ENCODE peak calls at places on chromosomes 12 and 14, in ten cellular contexts. M, Z, U, X, J, P, W, G, E and F are unnamed samples.

GRCh38 chr14:104399432-104400155 is 180.0 kb upstream of the C14orf180 start:
- DNase-seq in G (no peak), E (peak), Z (peak), U (no peak), W (no peak), P (no peak), J (no peak), X (no peak), M (no peak), F (no peak)

GRCh38 chr14:94571395-94571794 is 9.8 kb upstream of the SERPINA5 start:
- DNase-seq in U (no peak), P (no peak), X (peak), M (no peak), Z (no peak), E (no peak), G (no peak), W (peak), J (no peak), F (peak)

GRCh38 chr12:93514853-93515252 is 47.5 kb downstream of the MRPL42 start:
- DNase-seq in J (no peak), E (no peak), U (no peak), W (peak), G (no peak), P (no peak), X (peak), Z (no peak), M (peak), F (no peak)

GRCh38 chr14:24416254-24416931 is 13.1 kb downstream of the CBLN3 start:
- DNase-seq in J (no peak), M (no peak), X (no peak), U (no peak), E (no peak), P (no peak), G (no peak), W (no peak), Z (no peak), F (no peak)

GRCh38 chr14:34043627-34044372 is 92.9 kb upstream of the EGLN3 start:
- DNase-seq in M (no peak), Z (no peak), E (no peak), G (no peak), J (peak), X (no peak), P (peak), U (no peak), W (no peak), F (no peak)

GRCh38 chr12:124264089-124264795 is 30.7 kb upstream of the RFLNA start:
- DNase-seq in P (no peak), E (no peak), G (no peak), U (no peak), Z (no peak), M (no peak), W (no peak), J (no peak), X (no peak), F (no peak)

GRCh38 chr14:100791995-100792394 is 33.9 kb upstream of the MEG3 start:
- DNase-seq in Z (no peak), G (no peak), W (no peak), J (no peak), E (no peak), U (no peak), M (no peak), X (no peak), P (no peak), F (no peak)

GRCh38 chr14:94681300-94682060 is 69.3 kb downstream of the SERPINA3 start:
- DNase-seq in M (peak), G (peak), X (peak), Z (peak), P (no peak), E (peak), U (no peak), W (peak), J (peak), F (peak)

GRCh38 chr12:3041558-3042164 is 35.5 kb upstream of the TSPAN9 start:
- DNase-seq in U (peak), G (peak), P (peak), W (peak), Z (peak), M (peak), X (peak), J (peak), E (peak), F (no peak)

GRCh38 chr12:2191534-2192153 is 138.9 kb downstream of the CACNA1C start:
- DNase-seq in P (no peak), W (no peak), U (no peak), Z (no peak), J (no peak), E (no peak), X (no peak), M (no peak), G (no peak), F (peak)

GRCh38 chr12:55702861-55703260 is 4.8 kb downstream of the ITGA7 start:
- DNase-seq in M (no peak), Z (no peak), X (no peak), E (no peak), U (no peak), J (no peak), P (no peak), W (no peak), G (no peak), F (no peak)

GRCh38 chr12:46214668-46215429 is 54.0 kb downstream of the SLC38A1 start:
- DNase-seq in E (peak), X (no peak), M (no peak), U (no peak), Z (no peak), W (no peak), J (no peak), G (no peak), P (peak), F (no peak)

GRCh38 chr14:69358233-69358963 is 39.7 kb downstream of the ERH start:
- DNase-seq in U (peak), J (no peak), P (peak), G (no peak), E (no peak), W (no peak), X (no peak), M (no peak), Z (no peak), F (no peak)

GRCh38 chr12:116389326-116389725 is 111.8 kb upstream of the MED13L start:
- DNase-seq in U (no peak), W (no peak), M (no peak), E (no peak), X (no peak), G (no peak), Z (no peak), J (no peak), P (no peak), F (no peak)

GRCh38 chr14:71591929-71592328 is 340.3 kb upstream of the RGS6 start:
- DNase-seq in G (no peak), W (peak), Z (no peak), M (peak), X (peak), U (no peak), P (no peak), E (peak), J (no peak), F (no peak)

GRCh38 chr14:61956517-61956916 is 194.3 kb downstream of the SNAPC1 start:
- DNase-seq in U (no peak), P (no peak), J (no peak), G (no peak), Z (no peak), W (no peak), M (no peak), X (no peak), E (no peak), F (no peak)

GRCh38 chr14:73369433-73369832 is 88.9 kb downstream of the NUMB start:
- DNase-seq in Z (no peak), G (no peak), W (no peak), M (no peak), J (no peak), E (no peak), P (no peak), U (no peak), X (no peak), F (no peak)

GRCh38 chr12:113609692-113610469 is 138.2 kb upstream of the LHX5 start:
- DNase-seq in W (no peak), E (no peak), G (no peak), X (no peak), J (peak), Z (no peak), M (no peak), U (no peak), P (no peak), F (no peak)